ENCODE peak calls at places on chromosomes 6 and 20, in ten cellular contexts. J, K, Q, A, T, R, F, C, M and G are unnamed samples.

GRCh38 chr6:154071711-154072110 is 32.7 kb downstream of the OPRM1 start:
- DNase-seq in J (no peak), K (no peak), Q (no peak), A (no peak), T (no peak), R (no peak), F (no peak), C (no peak), M (no peak), G (no peak)

GRCh38 chr6:154041001-154041400 is 2.0 kb downstream of the OPRM1 start:
- DNase-seq in J (no peak), K (no peak), Q (no peak), A (no peak), T (no peak), R (no peak), F (peak), C (no peak), M (no peak), G (no peak)

GRCh38 chr6:143678980-143679379 is 1.2 kb downstream of the PHACTR2 start:
- DNase-seq in J (no peak), K (no peak), Q (no peak), A (no peak), T (no peak), R (no peak), F (peak), C (peak), M (no peak), G (no peak)

GRCh38 chr6:111462770-111463391 is 20.1 kb downstream of the REV3L start:
- DNase-seq in J (no peak), K (no peak), Q (no peak), A (no peak), T (no peak), R (no peak), F (peak), C (no peak), M (no peak), G (no peak)

GRCh38 chr20:56362833-56363413 is 4.1 kb downstream of the FAM210B start:
- DNase-seq in J (no peak), K (no peak), Q (no peak), A (no peak), T (no peak), R (no peak), F (peak), C (no peak), M (no peak), G (no peak)

GRCh38 chr6:7418238-7418905 is 28.8 kb downstream of the RIOK1 start:
- DNase-seq in J (no peak), K (no peak), Q (no peak), A (no peak), T (no peak), R (no peak), F (no peak), C (no peak), M (no peak), G (no peak)

GRCh38 chr6:44057931-44058616 is 69.2 kb downstream of the MRPL14 start:
- DNase-seq in J (no peak), K (no peak), Q (no peak), A (no peak), T (no peak), R (no peak), F (peak), C (no peak), M (no peak), G (no peak)

GRCh38 chr20:13800728-13801134 is 15.9 kb downstream of the NDUFAF5 start:
- DNase-seq in J (no peak), K (no peak), Q (no peak), A (peak), T (peak), R (peak), F (peak), C (no peak), M (no peak), G (peak)

GRCh38 chr6:11851405-11851804 is 72.8 kb upstream of the ADTRP start:
- DNase-seq in J (no peak), K (no peak), Q (no peak), A (peak), T (no peak), R (no peak), F (peak), C (no peak), M (no peak), G (peak)

GRCh38 chr6:145138469-145139185 is 596.7 kb downstream of the EPM2A start:
- DNase-seq in J (no peak), K (no peak), Q (no peak), A (no peak), T (no peak), R (no peak), F (no peak), C (no peak), M (no peak), G (no peak)

GRCh38 chr6:88238065-88238464 is 71.9 kb upstream of the CNR1 start:
- DNase-seq in J (no peak), K (peak), Q (peak), A (no peak), T (no peak), R (no peak), F (peak), C (no peak), M (peak), G (peak)

GRCh38 chr6:2593167-2593566 is 157.6 kb downstream of the MYLK4 start:
- DNase-seq in J (no peak), K (no peak), Q (no peak), A (no peak), T (no peak), R (no peak), F (no peak), C (no peak), M (no peak), G (no peak)

GRCh38 chr6:126027601-126028000 is 41.3 kb downstream of the TRMT11 start:
- DNase-seq in J (no peak), K (no peak), Q (no peak), A (no peak), T (no peak), R (no peak), F (no peak), C (no peak), M (no peak), G (no peak)

GRCh38 chr6:30727920-30728605 is 7.9 kb downstream of the TUBB start:
- DNase-seq in J (no peak), K (no peak), Q (no peak), A (no peak), T (no peak), R (no peak), F (peak), C (no peak), M (no peak), G (no peak)